ENCODE peak calls at places on chromosome 10, in seven cellular contexts. V is GM12878, H is K562, W is H1, G is GM12891, T is SK-N-SH, Z is HepG2. B is an unnamed sample.

GRCh38 chr10:46282460-46283216 is 4.2 kb upstream of the ANTXRL start:
- DNase-seq in Z (peak; percentile 33), H (peak; percentile 65), T (peak; percentile 91), G (peak; percentile 49), W (no peak), V (no peak), B (no peak)

GRCh38 chr10:71473671-71474599 is 77.2 kb downstream of the CDH23 start:
- DNase-seq in T (no peak), Z (no peak), G (no peak), V (no peak), W (no peak), H (no peak), B (no peak)

GRCh38 chr10:113047151-113047550 is 97.1 kb downstream of the TCF7L2 start:
- DNase-seq in H (no peak), V (no peak), G (no peak), W (no peak), Z (no peak), T (no peak), B (no peak)

GRCh38 chr10:129898701-129899563 is 65.1 kb downstream of the EBF3 start:
- DNase-seq in T (no peak), H (no peak), W (no peak), V (no peak), G (no peak), Z (no peak), B (no peak)

GRCh38 chr10:45547966-45548513 is 124.5 kb downstream of the ZFAND4 start:
- DNase-seq in H (no peak), Z (no peak), W (no peak), V (no peak), T (no peak), G (no peak), B (no peak)

GRCh38 chr10:76576276-76576962 is 1061.2 kb downstream of the KCNMA1 start:
- DNase-seq in Z (no peak), H (no peak), W (no peak), G (no peak), T (no peak), V (no peak), B (no peak)

GRCh38 chr10:29473411-29474100 is 161.2 kb downstream of the SVIL start:
- DNase-seq in W (no peak), V (no peak), H (no peak), Z (no peak), G (no peak), T (no peak), B (no peak)

GRCh38 chr10:27072436-27073114 is 27.7 kb downstream of the ANKRD26 start:
- DNase-seq in V (no peak), G (no peak), Z (no peak), W (peak; percentile 33), T (no peak), H (no peak), B (no peak)

GRCh38 chr10:130885021-130885655 is 426.4 kb downstream of the TCERG1L start:
- DNase-seq in V (no peak), W (no peak), Z (no peak), T (no peak), G (no peak), H (no peak), B (no peak)

GRCh38 chr10:75272896-75273295 is 37.1 kb upstream of the COMTD1 start:
- DNase-seq in H (no peak), T (no peak), W (no peak), G (no peak), Z (peak; percentile 12), V (no peak), B (no peak)

GRCh38 chr10:77628906-77629730 is 8.5 kb downstream of the KCNMA1 start:
- DNase-seq in V (no peak), T (no peak), G (no peak), Z (no peak), H (no peak), W (no peak), B (no peak)

GRCh38 chr10:18618995-18619394 is 32.4 kb downstream of the NSUN6 start:
- DNase-seq in V (no peak), Z (no peak), H (no peak), W (no peak), T (no peak), G (no peak), B (no peak)

GRCh38 chr10:77949167-77949566 is 22.6 kb upstream of the DLG5 start:
- DNase-seq in T (no peak), H (no peak), Z (no peak), W (peak; percentile 82), G (no peak), V (no peak), B (no peak)

GRCh38 chr10:88810196-88810961 is 7.8 kb downstream of the LIPM start:
- DNase-seq in W (no peak), Z (peak; percentile 20), V (no peak), G (no peak), H (peak; percentile 22), T (peak; percentile 36), B (no peak)

DNA sequence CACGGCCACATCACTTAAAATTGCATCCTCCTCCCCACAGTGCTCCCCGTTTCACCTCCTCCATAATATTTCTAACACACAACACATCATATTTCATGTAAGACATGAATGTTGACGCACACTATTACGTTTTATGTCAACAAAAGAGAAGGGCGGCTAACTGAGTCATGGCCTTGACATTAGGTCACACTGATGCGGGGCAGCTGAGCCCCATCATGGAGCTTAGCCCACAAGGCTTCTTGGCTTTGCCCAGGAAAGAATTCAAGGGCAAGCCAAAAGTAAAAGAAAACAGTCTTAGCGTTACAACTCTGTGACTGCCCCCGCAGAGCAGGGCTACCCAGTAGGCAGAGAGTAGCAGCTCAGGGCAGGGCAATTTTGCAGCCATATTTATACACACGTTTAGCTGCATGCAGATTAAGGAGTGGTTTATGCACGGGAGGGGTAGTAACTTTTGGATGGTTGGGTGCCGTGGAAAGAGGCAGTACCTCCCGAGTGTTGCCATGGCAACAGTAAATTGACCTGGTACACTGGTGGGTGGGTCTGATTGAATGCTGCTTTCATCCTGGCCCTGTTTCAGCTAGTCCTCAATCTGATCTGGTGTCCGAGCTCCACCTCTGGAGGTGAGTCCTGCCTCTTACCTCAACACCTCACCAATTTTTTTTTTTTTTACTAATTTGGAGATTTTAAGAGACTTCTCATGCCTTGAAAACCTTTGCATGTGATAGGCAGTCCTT is 156.2 kb upstream of the FRMD4A start:
- DNase-seq in T (no peak), W (no peak), V (no peak), Z (no peak), G (no peak), H (no peak), B (no peak)
- TF ChIP-seq POLR2AphosphoS5 in T (no peak), W (no peak), V (no peak), Z (no peak), G (no peak), H (no peak), B (no peak)

GRCh38 chr10:11463111-11463510 is 148.3 kb downstream of the USP6NL start:
- DNase-seq in V (no peak), Z (no peak), G (no peak), W (no peak), H (no peak), T (no peak), B (no peak)
- TF ChIP-seq TAF1 in V (no peak), Z (no peak), G (no peak), W (no peak), H (no peak), T (no peak), B (no peak)

GRCh38 chr10:73908853-73909611 is 1.9 kb upstream of the PLAU start:
- DNase-seq in Z (peak; percentile 35), H (peak; percentile 91), G (no peak), W (no peak), T (no peak), V (peak; percentile 63), B (no peak)
- TF ChIP-seq POLR2AphosphoS5 in Z (no peak), H (no peak), G (no peak), W (no peak), T (peak; percentile 53), V (no peak), B (no peak)

GRCh38 chr10:3780766-3781457 is 4.1 kb downstream of the KLF6 start:
- DNase-seq in W (no peak), Z (no peak), T (no peak), G (no peak), H (no peak), V (no peak), B (no peak)

GRCh38 chr10:3778708-3779108 is 6.3 kb downstream of the KLF6 start:
- DNase-seq in V (no peak), T (no peak), W (no peak), G (no peak), Z (no peak), H (no peak), B (no peak)

GRCh38 chr10:3779146-3779707 is 5.8 kb downstream of the KLF6 start:
- DNase-seq in G (no peak), H (no peak), V (no peak), W (no peak), Z (no peak), T (no peak), B (no peak)

GRCh38 chr10:3781458-3782098 is 3.4 kb downstream of the KLF6 start:
- DNase-seq in T (no peak), V (no peak), H (no peak), G (no peak), W (no peak), Z (no peak), B (no peak)

GRCh38 chr10:3780056-3780765 is 4.8 kb downstream of the KLF6 start:
- DNase-seq in V (no peak), G (no peak), Z (no peak), H (no peak), W (no peak), T (no peak), B (no peak)
- TF ChIP-seq TAF1 in V (no peak), G (no peak), Z (peak; percentile 30), H (no peak), W (no peak), T (no peak), B (no peak)